ENCODE peak calls at places on chromosomes 6 and 20, in six cellular contexts. S is astrocyte of the spinal cord, V is endodermal cell, C is AG10803, P is brain microvascular endothelial cell, G is activated B cell treated with CpG ODN at 0.5 μM for 24 hours. Q is an unnamed sample.

GRCh38 chr20:57787969-57788781 is 78.4 kb upstream of the PMEPA1 start:
- DNase-seq in S (no peak), V (peak; percentile 52), C (no peak), P (no peak), G (no peak), Q (no peak)

GRCh38 chr6:43395822-43396221 is 26.4 kb upstream of the ZNF318 start:
- DNase-seq in S (no peak), V (no peak), C (no peak), P (no peak), G (no peak), Q (peak; percentile 9)

GRCh38 chr6:168152306-168152963 is 73.4 kb upstream of the FRMD1 start:
- DNase-seq in S (no peak), V (peak; percentile 20), C (peak; percentile 20), P (no peak), G (no peak), Q (no peak)

GRCh38 chr20:58044286-58044685 is 184.2 kb downstream of the ANKRD60 start:
- DNase-seq in S (no peak), V (no peak), C (no peak), P (no peak), G (no peak), Q (no peak)

GRCh38 chr20:19074828-19075516 is 137.5 kb upstream of the SLC24A3 start:
- DNase-seq in S (no peak), V (no peak), C (no peak), P (no peak), G (no peak), Q (peak; percentile 52)

GRCh38 chr6:93418113-93418447 is 1.3 kb downstream of the EPHA7 start:
- DNase-seq in S (peak; percentile 29), V (no peak), C (no peak), P (no peak), G (no peak), Q (no peak)

GRCh38 chr20:46657618-46658017 is 6.4 kb upstream of the SLC13A3 start:
- DNase-seq in S (no peak), V (no peak), C (no peak), P (no peak), G (no peak), Q (no peak)

GRCh38 chr6:102885165-102885564 is 1491.7 kb downstream of the GRIK2 start:
- DNase-seq in S (no peak), V (no peak), C (no peak), P (no peak), G (no peak), Q (no peak)

GRCh38 chr20:19928379-19929360 is 88.5 kb upstream of the NAA20 start:
- DNase-seq in S (no peak), V (no peak), C (peak; percentile 23), P (no peak), G (no peak), Q (peak; percentile 97)

GRCh38 chr6:87907521-87907920 is 140.1 kb upstream of the SPACA1 start:
- DNase-seq in S (peak; percentile 89), V (no peak), C (peak; percentile 87), P (peak; percentile 87), G (no peak), Q (peak; percentile 73)

GRCh38 chr20:45934046-45934586 is 367 bp upstream of the PCIF1 start:
- DNase-seq in S (peak; percentile 65), V (peak; percentile 81), C (no peak), P (no peak), G (no peak), Q (no peak)

GRCh38 chr6:4610256-4610655 is 165.9 kb upstream of the CDYL start:
- DNase-seq in S (peak; percentile 84), V (no peak), C (peak; percentile 95), P (peak; percentile 74), G (no peak), Q (no peak)

GRCh38 chr6:80969439-80969838 is 783.0 kb downstream of the TENT5A start:
- DNase-seq in S (peak; percentile 26), V (no peak), C (peak; percentile 1), P (no peak), G (no peak), Q (no peak)

GRCh38 chr20:858011-858410 is 24.5 kb downstream of the FAM110A start:
- DNase-seq in S (no peak), V (no peak), C (no peak), P (no peak), G (no peak), Q (peak; percentile 90)

GRCh38 chr20:56518999-56519398 is 5.5 kb upstream of the FAM209A start:
- DNase-seq in S (no peak), V (no peak), C (no peak), P (no peak), G (no peak), Q (no peak)

GRCh38 chr6:21238208-21238607 is 355.3 kb upstream of the SOX4 start:
- DNase-seq in S (no peak), V (no peak), C (no peak), P (no peak), G (no peak), Q (no peak)

GRCh38 chr20:38504368-38505090 is 31.9 kb downstream of the RALGAPB start:
- DNase-seq in S (no peak), V (no peak), C (no peak), P (no peak), G (no peak), Q (no peak)

GRCh38 chr6:15184441-15184861 is 61.4 kb upstream of the JARID2 start:
- DNase-seq in S (no peak), V (no peak), C (no peak), P (no peak), G (no peak), Q (no peak)

GRCh38 chr6:125314019-125314581 is 12.3 kb upstream of the HDDC2 start:
- DNase-seq in S (peak; percentile 68), V (peak; percentile 85), C (peak; percentile 68), P (peak; percentile 67), G (no peak), Q (peak; percentile 73)

GRCh38 chr6:73262701-73263569 is at the start of gene KHDC1:
- DNase-seq in S (peak; percentile 43), V (peak; percentile 88), C (peak; percentile 53), P (peak; percentile 34), G (peak; percentile 59), Q (peak; percentile 27)

GRCh38 chr20:496126-496696 is 33.9 kb upstream of the TBC1D20 start:
- DNase-seq in S (no peak), V (no peak), C (peak; percentile 87), P (no peak), G (no peak), Q (no peak)

GRCh38 chr6:149887343-149887742 is 10.6 kb downstream of the RAET1E start:
- DNase-seq in S (peak; percentile 5), V (no peak), C (peak; percentile 91), P (peak; percentile 20), G (no peak), Q (peak; percentile 94)

GRCh38 chr6:38221236-38221635 is 401.7 kb downstream of the ZFAND3 start:
- DNase-seq in S (no peak), V (peak; percentile 30), C (no peak), P (no peak), G (no peak), Q (no peak)

GRCh38 chr6:83862776-83863471 is 3.4 kb downstream of the CYB5R4 start:
- DNase-seq in S (no peak), V (no peak), C (no peak), P (no peak), G (no peak), Q (no peak)

GRCh38 chr6:55601120-55601519 is 22.1 kb upstream of the HMGCLL1 start:
- DNase-seq in S (no peak), V (peak; percentile 51), C (no peak), P (no peak), G (no peak), Q (no peak)

GRCh38 chr20:62668441-62669027 is 26.2 kb downstream of the SLCO4A1 start:
- DNase-seq in S (peak; percentile 67), V (peak; percentile 94), C (peak; percentile 68), P (peak; percentile 68), G (no peak), Q (peak; percentile 73)

GRCh38 chr20:62665153-62665754 is 23.0 kb downstream of the SLCO4A1 start:
- DNase-seq in S (no peak), V (no peak), C (no peak), P (no peak), G (no peak), Q (no peak)

GRCh38 chr20:62665826-62666735 is 23.8 kb downstream of the SLCO4A1 start:
- DNase-seq in S (no peak), V (no peak), C (no peak), P (no peak), G (no peak), Q (no peak)

GRCh38 chr20:62667530-62668440 is 25.5 kb downstream of the SLCO4A1 start:
- DNase-seq in S (no peak), V (no peak), C (no peak), P (no peak), G (no peak), Q (no peak)

DNA sequence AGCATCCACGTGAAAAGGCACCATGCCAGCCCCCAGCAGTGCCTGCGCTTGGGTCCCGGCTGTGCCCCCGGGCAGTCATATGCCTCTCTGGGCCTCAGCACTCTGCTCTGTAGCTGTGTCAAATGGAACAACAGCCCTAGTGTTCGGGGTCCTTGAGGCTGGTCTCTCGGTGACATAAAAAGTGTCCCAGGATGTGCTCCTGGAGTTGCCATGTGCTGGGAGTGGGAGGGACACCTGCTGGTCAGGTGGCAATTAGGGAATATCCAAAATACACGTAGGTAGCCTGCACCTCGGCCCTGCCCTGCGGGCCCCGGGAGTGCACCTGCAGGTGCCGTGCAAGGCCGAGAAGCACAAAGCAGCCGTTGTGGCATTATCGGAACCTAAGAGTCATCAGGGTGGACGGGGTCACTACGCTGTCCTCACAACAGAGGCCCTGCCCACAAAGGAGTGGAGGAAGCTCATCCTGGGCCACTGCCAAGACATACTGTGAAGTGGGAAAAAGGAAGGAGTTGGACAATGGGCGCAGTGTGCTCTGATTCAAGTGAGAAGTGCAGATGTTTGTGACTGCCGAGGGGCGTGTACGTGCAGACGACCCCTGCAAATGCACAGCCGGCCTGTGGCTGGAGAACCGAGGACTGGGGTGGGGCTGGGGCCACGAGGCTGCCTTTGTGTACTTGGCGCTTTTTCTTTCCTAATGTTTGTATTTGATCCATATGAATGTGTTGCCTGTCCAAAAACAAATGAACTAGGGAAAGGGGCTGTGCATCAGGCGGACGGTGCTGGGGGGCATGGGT is 24.6 kb downstream of the SLCO4A1 start:
- DNase-seq in S (no peak), V (no peak), C (no peak), P (no peak), G (no peak), Q (peak; percentile 28)
- TF ChIP-seq CTCF in S (no peak), V (no peak), C (no peak), P (no peak), G (no peak), Q (no peak)

GRCh38 chr6:139891471-139891870 is 517.0 kb upstream of the CITED2 start:
- DNase-seq in S (peak; percentile 33), V (no peak), C (peak; percentile 53), P (peak; percentile 6), G (no peak), Q (no peak)
- TF ChIP-seq CTCF in S (no peak), V (no peak), C (no peak), P (no peak), G (no peak), Q (no peak)

GRCh38 chr20:22438926-22439325 is 145.4 kb downstream of the FOXA2 start:
- DNase-seq in S (no peak), V (peak; percentile 70), C (no peak), P (no peak), G (no peak), Q (peak; percentile 9)
- TF ChIP-seq CTCF in S (peak; percentile 21), V (peak; percentile 70), C (peak; percentile 18), P (no peak), G (no peak), Q (no peak)

DNA sequence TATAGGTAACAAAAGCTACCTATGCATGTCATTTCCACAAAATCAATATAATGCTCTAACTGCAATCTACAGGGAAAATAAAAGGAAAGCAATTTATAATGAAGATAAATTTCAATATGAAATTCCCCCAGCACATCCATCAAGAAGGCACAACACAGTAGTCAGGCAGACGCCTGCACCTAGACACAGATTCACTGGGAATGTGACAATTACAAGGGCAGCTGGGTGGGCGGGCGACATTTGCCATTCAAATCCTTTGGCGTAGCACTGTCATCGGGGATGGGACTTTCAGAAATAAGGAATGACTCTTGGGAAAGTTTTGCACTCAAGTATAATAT is 60.4 kb downstream of the SULF2 start:
- DNase-seq in S (no peak), V (no peak), C (no peak), P (no peak), G (no peak), Q (no peak)
- TF ChIP-seq CTCF in S (no peak), V (no peak), C (no peak), P (no peak), G (no peak), Q (no peak)

Q was measured in MCF 10A.